ENCODE peak calls at places on chromosomes 7 and 10, in four cellular contexts. W is astrocyte, N is pancreas, G is right cardiac atrium. T is an unnamed sample. For H3K4me1, the result is how much of the 10 kb centered on the place peaks cover.

GRCh38 chr10:88731296-88731695 is 25.2 kb downstream of the LIPK start:
- DNase-seq in W (no peak), N (no peak), G (peak), T (no peak)

GRCh38 chr10:29658984-29659769 is 24.4 kb upstream of the SVIL start:
- DNase-seq in W (peak), N (no peak), G (no peak), T (peak)

GRCh38 chr7:22864301-22864700 is 41.7 kb upstream of the TOMM7 start:
- DNase-seq in W (no peak), N (no peak), G (no peak), T (no peak)

GRCh38 chr7:116805100-116805544 is 57.3 kb upstream of the CAPZA2 start:
- DNase-seq in W (peak), N (no peak), G (no peak), T (no peak)

GRCh38 chr10:50592961-50593418 is 30.8 kb downstream of the SGMS1 start:
- DNase-seq in W (no peak), N (no peak), G (no peak), T (no peak)

GRCh38 chr7:139735466-139735865 is 42.3 kb downstream of the HIPK2 start:
- DNase-seq in W (no peak), N (no peak), G (no peak), T (no peak)

GRCh38 chr10:119644215-119644826 is 6.9 kb upstream of the BAG3 start:
- DNase-seq in W (no peak), N (no peak), G (no peak), T (no peak)

GRCh38 chr7:48147078-48147591 is 24.1 kb upstream of the ABCA13 start:
- DNase-seq in W (no peak), N (no peak), G (no peak), T (no peak)

GRCh38 chr10:3330687-3331086 is 158.1 kb upstream of the PITRM1 start:
- DNase-seq in W (peak), N (no peak), G (no peak), T (peak)

GRCh38 chr7:138919256-138919655 is 61.9 kb downstream of the KIAA1549 start:
- DNase-seq in W (peak), N (no peak), G (no peak), T (peak)

GRCh38 chr7:136728945-136729344 is 139.5 kb upstream of the CHRM2 start:
- DNase-seq in W (no peak), N (no peak), G (no peak), T (no peak)

GRCh38 chr7:117083648-117084047 is 130.3 kb downstream of the ST7 start:
- DNase-seq in W (no peak), N (no peak), G (no peak), T (no peak)

GRCh38 chr7:150787321-150788281 is 12.6 kb downstream of the TMEM176B start:
- DNase-seq in W (no peak), N (no peak), G (no peak), T (peak)

GRCh38 chr7:117997862-117998825 is 124.9 kb upstream of the CTTNBP2 start:
- DNase-seq in W (peak), N (no peak), G (no peak), T (peak)

GRCh38 chr10:107496594-107496993 is 332.1 kb upstream of the SORCS1 start:
- DNase-seq in W (no peak), N (no peak), G (no peak), T (no peak)

GRCh38 chr7:148699024-148699771 is 495 bp downstream of the CUL1 start:
- DNase-seq in W (peak), N (peak), G (peak), T (peak)

GRCh38 chr10:77297370-77297692 is 340.3 kb downstream of the KCNMA1 start:
- DNase-seq in W (peak), N (no peak), G (no peak), T (peak)

GRCh38 chr10:46092523-46093195 is 46.6 kb upstream of the MSMB start:
- DNase-seq in W (no peak), N (no peak), G (no peak), T (no peak)

GRCh38 chr7:124765401-124766352 is at the start of gene GPR37:
- DNase-seq in W (peak), N (peak), G (peak), T (peak)

GRCh38 chr10:60488111-60488669 is 98.5 kb upstream of the ANK3 start:
- DNase-seq in W (no peak), N (no peak), G (no peak), T (no peak)

GRCh38 chr7:77759294-77759889 is 38.8 kb downstream of the TMEM60 start:
- DNase-seq in W (peak), N (no peak), G (no peak), T (peak)

GRCh38 chr10:103839867-103840746 is 15.3 kb downstream of the SH3PXD2A start:
- DNase-seq in W (no peak), N (no peak), G (peak), T (peak)

GRCh38 chr10:71225291-71226058 is 13.1 kb downstream of the UNC5B start:
- DNase-seq in W (no peak), N (peak), G (no peak), T (no peak)

GRCh38 chr7:11127112-11127785 is 153.6 kb downstream of the PHF14 start:
- DNase-seq in W (no peak), N (no peak), G (no peak), T (peak)

GRCh38 chr7:112877671-112878460 is 87.7 kb upstream of the TMEM168 start:
- DNase-seq in W (no peak), N (no peak), G (no peak), T (peak)

GRCh38 chr7:112882022-112882421 is 91.8 kb upstream of the TMEM168 start:
- DNase-seq in W (no peak), N (peak), G (no peak), T (no peak)

GRCh38 chr7:112876877-112877276 is 86.7 kb upstream of the TMEM168 start:
- DNase-seq in W (peak), N (no peak), G (no peak), T (peak)

GRCh38 chr7:112882506-112882905 is 92.3 kb upstream of the TMEM168 start:
- DNase-seq in W (no peak), N (no peak), G (no peak), T (no peak)

DNA sequence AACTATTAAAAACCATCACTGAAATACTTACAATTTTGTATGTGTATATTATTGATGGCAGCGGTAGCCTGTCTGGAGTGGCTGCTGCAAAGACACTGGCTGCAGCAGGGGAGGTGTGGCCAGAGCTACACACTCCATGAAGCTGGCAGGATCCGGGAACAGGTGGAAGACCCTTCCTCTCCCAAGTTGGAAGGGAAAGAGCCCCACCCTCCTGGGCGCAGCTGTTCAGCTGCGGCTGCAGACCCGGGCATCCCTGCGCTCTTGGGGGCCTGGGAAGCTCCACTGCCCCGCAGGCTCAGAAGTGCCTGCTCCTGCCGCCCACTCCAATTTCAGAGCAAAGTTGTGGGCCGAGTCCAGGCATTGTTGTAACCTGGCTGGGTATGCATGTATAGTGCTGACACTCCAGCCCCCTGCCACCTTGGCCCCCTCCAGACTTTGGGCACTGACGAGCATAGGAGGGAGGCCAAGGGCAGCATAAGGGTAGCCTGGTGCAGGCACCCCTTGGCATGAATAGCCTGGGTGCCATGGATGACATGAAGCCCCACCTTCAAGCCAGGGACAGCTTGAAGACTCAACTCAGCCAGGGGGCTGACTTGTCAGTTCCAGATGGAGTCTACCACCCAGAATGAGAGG is 90.7 kb upstream of the TMEM168 start:
- DNase-seq in W (no peak), N (peak), G (no peak), T (no peak)
- H3K4me1 ChIP-seq in W (under half), N (under half), G (under half), T (under half)

GRCh38 chr7:157151626-157152339 is 13.1 kb downstream of the UBE3C start:
- DNase-seq in W (no peak), N (no peak), G (no peak), T (no peak)

GRCh38 chr7:157153260-157153659 is 14.5 kb downstream of the UBE3C start:
- DNase-seq in W (no peak), N (no peak), G (no peak), T (no peak)

GRCh38 chr7:157150825-157151412 is 12.2 kb downstream of the UBE3C start:
- DNase-seq in W (peak), N (no peak), G (peak), T (peak)

GRCh38 chr7:157149317-157149716 is 10.6 kb downstream of the UBE3C start:
- DNase-seq in W (no peak), N (no peak), G (no peak), T (no peak)

DNA sequence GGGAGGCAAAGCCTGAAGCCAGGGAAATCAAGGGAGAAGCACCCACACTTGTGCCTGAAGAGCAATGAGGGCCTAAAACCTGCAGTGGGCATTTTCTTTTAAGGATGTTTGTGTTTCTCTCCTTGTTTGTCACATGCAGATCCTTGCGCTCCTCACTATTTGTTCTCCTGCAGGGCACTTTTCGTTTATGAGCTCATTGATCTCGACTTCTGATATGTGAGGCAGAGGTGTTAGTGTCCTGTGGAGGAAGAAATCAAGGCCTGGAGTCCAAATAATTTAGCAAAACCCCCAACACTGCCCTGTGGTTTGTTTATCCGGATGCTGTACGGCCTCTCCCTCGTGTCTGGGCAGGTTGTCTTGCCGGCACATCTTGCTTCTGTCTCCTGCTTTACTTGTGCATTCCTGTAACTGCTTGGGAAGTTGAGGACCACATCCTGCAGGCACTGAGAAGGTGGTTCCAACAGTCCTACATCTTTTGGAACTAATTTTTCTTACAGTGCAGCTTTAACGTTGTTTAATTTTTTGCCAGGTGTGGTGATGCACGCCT is 13.7 kb downstream of the UBE3C start:
- DNase-seq in W (no peak), N (no peak), G (no peak), T (no peak)
- H3K4me1 ChIP-seq in W (under half), N (under half), G (under half), T (under half)

GRCh38 chr7:2825595-2826227 is 18.4 kb downstream of the GNA12 start:
- DNase-seq in W (no peak), N (no peak), G (no peak), T (peak)
- H3K4me1 ChIP-seq in W (half or more), N (under half), G (under half), T (under half)

GRCh38 chr10:24893127-24893526 is 59.3 kb downstream of the PRTFDC1 start:
- DNase-seq in W (peak), N (no peak), G (no peak), T (no peak)

GRCh38 chr10:24889636-24890035 is 62.8 kb downstream of the PRTFDC1 start:
- DNase-seq in W (peak), N (no peak), G (no peak), T (no peak)

GRCh38 chr10:24894309-24894708 is 58.1 kb downstream of the PRTFDC1 start:
- DNase-seq in W (peak), N (no peak), G (peak), T (peak)

GRCh38 chr10:24894728-24895127 is 57.7 kb downstream of the PRTFDC1 start:
- DNase-seq in W (no peak), N (no peak), G (no peak), T (no peak)

GRCh38 chr10:24891823-24892222 is 60.6 kb downstream of the PRTFDC1 start:
- DNase-seq in W (peak), N (no peak), G (no peak), T (no peak)
- H3K4me1 ChIP-seq in W (under half), N (under half), G (under half), T (under half)

GRCh38 chr7:20865684-20866083 is 79.0 kb upstream of the SP8 start:
- DNase-seq in W (no peak), N (no peak), G (no peak), T (no peak)

GRCh38 chr7:20858913-20859312 is 72.2 kb upstream of the SP8 start:
- DNase-seq in W (no peak), N (no peak), G (no peak), T (no peak)

GRCh38 chr7:20862554-20862953 is 75.9 kb upstream of the SP8 start:
- DNase-seq in W (no peak), N (no peak), G (no peak), T (peak)
- H3K4me1 ChIP-seq in W (under half), N (under half), G (under half), T (under half)

GRCh38 chr7:20305726-20306125 is 25.0 kb upstream of the ITGB8 start:
- DNase-seq in W (no peak), N (no peak), G (no peak), T (no peak)

GRCh38 chr7:20302866-20303265 is 27.8 kb upstream of the ITGB8 start:
- DNase-seq in W (no peak), N (no peak), G (no peak), T (no peak)

GRCh38 chr7:20307119-20307518 is 23.6 kb upstream of the ITGB8 start:
- DNase-seq in W (peak), N (no peak), G (no peak), T (peak)

GRCh38 chr7:20306499-20306946 is 24.2 kb upstream of the ITGB8 start:
- DNase-seq in W (peak), N (no peak), G (no peak), T (peak)

GRCh38 chr7:20304366-20304765 is 26.3 kb upstream of the ITGB8 start:
- DNase-seq in W (no peak), N (no peak), G (no peak), T (no peak)
- H3K4me1 ChIP-seq in W (under half), N (under half), G (under half), T (under half)

GRCh38 chr10:113625461-113626186 is 38.2 kb downstream of the NRAP start:
- DNase-seq in W (no peak), N (no peak), G (no peak), T (no peak)
- H3K4me1 ChIP-seq in W (under half), N (under half), G (under half), T (under half)

GRCh38 chr7:106071356-106071998 is 40.6 kb downstream of the SYPL1 start:
- DNase-seq in W (no peak), N (no peak), G (no peak), T (peak)

GRCh38 chr7:106074257-106074656 is 37.9 kb downstream of the SYPL1 start:
- DNase-seq in W (no peak), N (no peak), G (no peak), T (no peak)

GRCh38 chr7:106071999-106072714 is 40.0 kb downstream of the SYPL1 start:
- DNase-seq in W (no peak), N (no peak), G (peak), T (no peak)

GRCh38 chr7:106073701-106074100 is 38.4 kb downstream of the SYPL1 start:
- DNase-seq in W (no peak), N (no peak), G (no peak), T (no peak)

GRCh38 chr7:106072715-106073091 is 39.4 kb downstream of the SYPL1 start:
- DNase-seq in W (no peak), N (no peak), G (no peak), T (no peak)
- H3K4me1 ChIP-seq in W (under half), N (under half), G (under half), T (under half)

T was measured in mesenchymal stem cell.